ENCODE peak calls at places on chromosomes 5 and 9, in nine cellular contexts. T is testis; G is AG10803; L is heart right ventricle; W is psoas muscle; U is CD8-positive, alpha-beta T cell; F is PC-3; I is A549; M is foreskin fibroblast. O is an unnamed sample.

GRCh38 chr5:69130241-69130640 is 36.4 kb downstream of the SLC30A5 start:
- DNase-seq in T (no peak), G (no peak), L (no peak), W (no peak), U (no peak), F (no peak), I (peak), M (no peak), O (no peak)

GRCh38 chr9:33151007-33151557 is 16.1 kb downstream of the B4GALT1 start:
- DNase-seq in T (peak), G (peak), L (peak), W (peak), U (peak), F (peak), I (peak), M (peak), O (peak)

GRCh38 chr5:11904270-11904906 is at the start of gene CTNND2:
- DNase-seq in T (peak), G (no peak), L (peak), W (no peak), U (no peak), F (peak), I (peak), M (peak), O (no peak)

GRCh38 chr9:134299068-134299467 is 27.2 kb upstream of the RXRA start:
- DNase-seq in T (no peak), G (no peak), L (no peak), W (peak), U (no peak), F (no peak), I (no peak), M (no peak), O (no peak)

GRCh38 chr9:88989961-88990570 is 1.2 kb upstream of the S1PR3 start:
- DNase-seq in T (no peak), G (no peak), L (no peak), W (no peak), U (no peak), F (no peak), I (no peak), M (no peak), O (no peak)

GRCh38 chr5:113212244-113212920 is 222.4 kb downstream of the TSSK1B start:
- DNase-seq in T (no peak), G (peak), L (peak), W (no peak), U (no peak), F (no peak), I (no peak), M (peak), O (no peak)

GRCh38 chr9:93655621-93656425 is 79.4 kb downstream of the PHF2 start:
- DNase-seq in T (no peak), G (no peak), L (peak), W (peak), U (no peak), F (no peak), I (no peak), M (no peak), O (no peak)

GRCh38 chr5:181265092-181265671 is 4.2 kb upstream of the TRIM52 start:
- DNase-seq in T (no peak), G (no peak), L (no peak), W (no peak), U (peak), F (no peak), I (no peak), M (no peak), O (no peak)

GRCh38 chr9:110842976-110843375 is 174.4 kb downstream of the MUSK start:
- DNase-seq in T (no peak), G (peak), L (no peak), W (no peak), U (no peak), F (no peak), I (no peak), M (peak), O (no peak)

GRCh38 chr5:139710370-139711066 is 62.4 kb downstream of the CXXC5 start:
- DNase-seq in T (peak), G (peak), L (peak), W (no peak), U (peak), F (no peak), I (no peak), M (peak), O (no peak)

GRCh38 chr5:150488519-150489357 is 19.2 kb upstream of the NDST1 start:
- DNase-seq in T (peak), G (peak), L (peak), W (peak), U (no peak), F (peak), I (no peak), M (peak), O (no peak)

GRCh38 chr9:133518706-133519105 is 6.1 kb downstream of the MYMK start:
- DNase-seq in T (no peak), G (no peak), L (no peak), W (peak), U (no peak), F (no peak), I (no peak), M (no peak), O (no peak)

GRCh38 chr5:96384353-96384752 is 48.7 kb downstream of the PCSK1 start:
- DNase-seq in T (peak), G (peak), L (peak), W (peak), U (no peak), F (peak), I (peak), M (peak), O (peak)

GRCh38 chr5:50808406-50808805 is 142.0 kb downstream of the PARP8 start:
- DNase-seq in T (no peak), G (no peak), L (no peak), W (no peak), U (no peak), F (no peak), I (no peak), M (no peak), O (no peak)

GRCh38 chr5:58496488-58496887 is 5.3 kb downstream of the GAPT start:
- DNase-seq in T (no peak), G (no peak), L (no peak), W (no peak), U (no peak), F (no peak), I (no peak), M (no peak), O (no peak)
- TF ChIP-seq CTCF in T (peak), G (no peak), L (no peak), W (no peak), U (no peak), F (peak), I (peak), M (peak), O (peak)

DNA sequence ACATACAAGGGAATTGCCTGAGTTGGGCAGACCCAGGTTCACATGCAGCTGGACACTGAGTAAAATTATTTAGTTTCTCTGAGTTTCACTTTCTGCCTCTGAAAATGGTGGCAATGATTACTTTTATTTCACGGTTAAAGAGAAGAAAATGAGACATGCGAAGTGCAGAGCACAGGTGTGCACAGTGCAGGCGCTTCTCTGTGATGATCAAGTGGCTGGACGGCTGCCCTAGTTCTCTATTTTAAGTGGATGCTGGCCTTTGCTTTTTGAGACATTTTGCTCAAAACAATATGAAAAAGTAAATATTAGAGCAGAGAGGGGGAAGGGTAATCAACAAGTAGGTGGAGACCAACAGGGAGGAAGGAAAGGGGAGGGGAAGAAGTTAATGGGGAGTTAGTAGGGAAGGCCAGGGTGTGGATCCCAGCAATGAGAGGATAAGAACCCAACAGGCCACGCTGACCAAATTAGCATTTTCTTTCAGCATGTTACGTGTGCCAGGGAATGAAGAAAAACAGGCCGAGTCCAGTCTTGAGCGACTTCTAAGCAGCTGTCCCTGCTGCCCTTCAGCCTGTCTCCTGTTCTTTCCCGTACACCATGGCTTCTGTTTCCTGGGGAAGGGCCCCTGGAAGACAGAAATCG is 16.1 kb downstream of the SNX18 start:
- DNase-seq in T (peak), G (no peak), L (no peak), W (no peak), U (no peak), F (no peak), I (no peak), M (peak), O (no peak)
- H3K4me3 ChIP-seq in T (no peak), G (no peak), L (peak), W (peak), U (no peak), F (no peak), I (no peak), M (peak), O (no peak)

GRCh38 chr5:141883948-141884318 is 5.7 kb upstream of the PCDH1 start:
- DNase-seq in T (no peak), G (no peak), L (no peak), W (no peak), U (no peak), F (no peak), I (no peak), M (no peak), O (no peak)

GRCh38 chr5:141889282-141889871 is 11.2 kb upstream of the PCDH1 start:
- DNase-seq in T (no peak), G (no peak), L (no peak), W (no peak), U (no peak), F (peak), I (peak), M (peak), O (no peak)
- TF ChIP-seq CTCF in T (no peak), G (peak), L (peak), W (peak), U (no peak), F (peak), I (peak), M (peak), O (peak)

GRCh38 chr5:168579206-168579986 is at the start of gene PANK3:
- DNase-seq in T (peak), G (peak), L (peak), W (peak), U (peak), F (peak), I (peak), M (peak), O (peak)

GRCh38 chr5:168578506-168579205 is 512 bp downstream of the PANK3 start:
- DNase-seq in T (peak), G (no peak), L (no peak), W (no peak), U (no peak), F (no peak), I (no peak), M (no peak), O (no peak)

GRCh38 chr5:168578006-168578405 is 1.2 kb downstream of the PANK3 start:
- DNase-seq in T (no peak), G (peak), L (no peak), W (no peak), U (no peak), F (peak), I (no peak), M (peak), O (no peak)

GRCh38 chr5:168579987-168580508 is 880 bp upstream of the PANK3 start:
- DNase-seq in T (no peak), G (no peak), L (no peak), W (no peak), U (no peak), F (no peak), I (no peak), M (peak), O (no peak)

GRCh38 chr5:168575391-168576372 is 3.5 kb downstream of the PANK3 start:
- DNase-seq in T (peak), G (no peak), L (no peak), W (no peak), U (no peak), F (no peak), I (no peak), M (no peak), O (no peak)
- H3K4me3 ChIP-seq in T (no peak), G (no peak), L (no peak), W (no peak), U (no peak), F (no peak), I (no peak), M (no peak), O (no peak)

GRCh38 chr5:18008940-18009339 is 374.7 kb downstream of the TAF11L14 start:
- DNase-seq in T (no peak), G (no peak), L (no peak), W (no peak), U (no peak), F (peak), I (no peak), M (no peak), O (no peak)

DNA sequence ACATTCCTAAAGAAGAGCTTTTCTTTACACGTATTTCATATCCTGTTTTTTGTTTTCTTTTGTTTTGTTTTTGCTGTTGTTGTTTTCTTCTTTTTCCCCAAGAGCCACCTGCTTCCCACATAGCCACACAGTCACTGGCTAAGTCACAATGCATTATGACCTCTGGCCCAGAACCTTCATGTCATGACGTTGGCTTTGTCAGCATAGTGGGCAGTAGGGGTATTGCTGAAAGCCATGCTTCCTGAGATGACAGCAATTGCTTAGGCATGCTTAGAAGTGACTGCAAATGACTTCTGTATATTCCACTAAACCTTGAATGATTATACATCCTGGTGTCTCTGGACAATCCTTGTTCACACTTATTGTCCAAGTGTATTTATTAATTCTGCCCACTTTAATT is 375.8 kb downstream of the TAF11L14 start:
- DNase-seq in T (no peak), G (no peak), L (no peak), W (no peak), U (no peak), F (peak), I (peak), M (no peak), O (no peak)
- TF ChIP-seq CTCF in T (no peak), G (no peak), L (no peak), W (no peak), U (no peak), F (peak), I (no peak), M (no peak), O (no peak)

GRCh38 chr9:122226758-122227575 is 1.8 kb downstream of the LHX6 start:
- DNase-seq in T (no peak), G (no peak), L (no peak), W (no peak), U (no peak), F (no peak), I (no peak), M (peak), O (no peak)
- H3K4me3 ChIP-seq in T (no peak), G (no peak), L (peak), W (peak), U (no peak), F (peak), I (peak), M (no peak), O (no peak)

GRCh38 chr9:69115621-69116020 is 58.5 kb upstream of the TJP2 start:
- DNase-seq in T (no peak), G (peak), L (no peak), W (no peak), U (no peak), F (peak), I (no peak), M (peak), O (no peak)
- TF ChIP-seq CTCF in T (no peak), G (no peak), L (no peak), W (no peak), U (no peak), F (no peak), I (no peak), M (no peak), O (no peak)

GRCh38 chr9:131008909-131009618 is at the start of gene LAMC3:
- DNase-seq in T (peak), G (no peak), L (no peak), W (peak), U (no peak), F (peak), I (peak), M (peak), O (no peak)
- H3K4me3 ChIP-seq in T (peak), G (peak), L (peak), W (peak), U (no peak), F (peak), I (peak), M (peak), O (peak)

O was measured in epithelial cell of proximal tubule.